ENCODE peak calls at places on chromosomes 6 and 20, in four cellular contexts. A is thyroid gland, T is ovary, M is heart left ventricle. P is an unnamed sample. For H3K4me1, the result is how much of the 10 kb centered on the place peaks cover.

GRCh38 chr6:103983000-103983399 is 876.7 kb downstream of the HACE1 start:
- DNase-seq in M (no peak), A (no peak), T (no peak), P (no peak)

GRCh38 chr6:168979254-168979653 is 274.4 kb downstream of the THBS2 start:
- DNase-seq in M (no peak), T (no peak), A (no peak), P (no peak)

GRCh38 chr6:149852180-149852579 is 12.0 kb downstream of the LRP11 start:
- DNase-seq in A (peak), M (peak), T (no peak), P (no peak)

GRCh38 chr6:155436981-155437749 is 18.5 kb downstream of the NOX3 start:
- DNase-seq in M (no peak), A (no peak), T (no peak), P (no peak)

GRCh38 chr6:150403458-150404245 is 34.8 kb downstream of the IYD start:
- DNase-seq in A (no peak), M (peak), T (no peak), P (no peak)

GRCh38 chr6:159501558-159501957 is 191.5 kb downstream of the SOD2 start:
- DNase-seq in M (no peak), T (no peak), A (no peak), P (no peak)

GRCh38 chr6:170209354-170210025 is 81.4 kb downstream of the DLL1 start:
- DNase-seq in A (no peak), T (no peak), M (no peak), P (peak)

GRCh38 chr20:12068146-12068545 is 150.5 kb downstream of the BTBD3 start:
- DNase-seq in M (no peak), T (no peak), A (no peak), P (no peak)

GRCh38 chr6:134534708-134535149 is 216.8 kb upstream of the SGK1 start:
- DNase-seq in M (no peak), A (no peak), T (no peak), P (no peak)

GRCh38 chr6:122459240-122459639 is 12.4 kb downstream of the SERINC1 start:
- DNase-seq in M (no peak), T (no peak), A (no peak), P (no peak)

GRCh38 chr20:44279228-44279627 is 31.8 kb downstream of the FITM2 start:
- DNase-seq in M (no peak), A (no peak), T (peak), P (no peak)

GRCh38 chr6:157325069-157325805 is 1.9 kb upstream of the TMEM242 start:
- DNase-seq in M (no peak), A (no peak), T (no peak), P (no peak)

GRCh38 chr6:53347921-53348435 is 772 bp downstream of the ELOVL5 start:
- DNase-seq in M (peak), T (peak), A (peak), P (peak)

GRCh38 chr6:3697609-3698008 is 53.9 kb downstream of the PXDC1 start:
- DNase-seq in A (no peak), M (no peak), T (no peak), P (no peak)

GRCh38 chr20:34302312-34302722 is 838 bp downstream of the AHCY start:
- DNase-seq in A (no peak), T (no peak), M (no peak), P (no peak)

GRCh38 chr6:36119209-36119608 is 11.1 kb upstream of the MAPK13 start:
- DNase-seq in T (no peak), M (no peak), A (no peak), P (no peak)
- H3K4me1 ChIP-seq in T (under half), M (under half), A (under half), P (under half)

GRCh38 chr6:84779380-84779779 is 15.0 kb upstream of the TBX18 start:
- DNase-seq in M (no peak), A (no peak), T (no peak), P (no peak)
- H3K4me1 ChIP-seq in M (under half), A (under half), T (under half), P (under half)

GRCh38 chr20:373171-373890 is 7.2 kb upstream of the TRIB3 start:
- DNase-seq in T (no peak), M (peak), A (no peak), P (no peak)

GRCh38 chr20:370151-370600 is 10.4 kb upstream of the TRIB3 start:
- DNase-seq in M (no peak), A (peak), T (no peak), P (no peak)

GRCh38 chr20:368915-369314 is 11.6 kb upstream of the TRIB3 start:
- DNase-seq in M (no peak), A (no peak), T (no peak), P (no peak)

GRCh38 chr20:371755-372542 is 8.6 kb upstream of the TRIB3 start:
- DNase-seq in M (peak), A (peak), T (peak), P (peak)

DNA sequence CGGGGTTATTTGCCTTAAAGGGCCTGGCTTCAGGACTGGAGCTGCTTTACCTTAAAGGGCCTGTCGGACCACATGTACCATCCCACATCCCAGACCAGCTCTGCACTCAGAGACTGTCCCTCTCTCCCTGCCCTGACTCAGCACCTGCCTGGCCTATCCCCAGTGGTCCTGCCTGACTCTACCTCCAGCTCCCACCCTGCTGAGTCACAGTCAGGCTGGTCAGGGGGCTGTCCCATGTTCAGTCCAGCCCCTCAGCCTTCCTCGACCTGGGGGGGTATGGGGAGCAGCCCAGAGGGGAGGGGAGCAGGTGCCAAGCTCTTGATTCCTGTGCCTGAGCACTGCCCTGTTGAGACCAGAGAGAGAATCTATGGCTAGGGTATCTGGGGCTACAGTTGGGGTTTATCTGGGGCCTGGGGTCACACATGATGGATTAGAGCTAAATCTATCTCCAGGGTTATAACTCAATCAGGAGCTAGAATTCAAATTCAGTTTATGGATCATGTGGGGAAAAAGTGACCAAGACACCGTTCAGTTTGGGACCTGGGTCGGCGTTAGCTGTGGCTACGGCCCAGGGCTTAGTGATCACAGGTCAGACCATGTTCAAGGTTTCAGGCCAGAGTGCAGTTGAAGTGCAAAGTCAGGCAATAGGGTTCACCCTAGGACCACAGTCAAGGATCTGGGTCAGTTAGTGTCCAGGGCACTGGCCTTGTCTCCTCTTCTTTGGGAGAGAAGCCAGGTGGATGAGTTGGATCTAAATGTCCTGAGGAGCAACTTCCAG is 9.4 kb upstream of the TRIB3 start:
- DNase-seq in A (no peak), T (no peak), M (no peak), P (no peak)
- H3K4me1 ChIP-seq in A (under half), T (under half), M (under half), P (under half)

DNA sequence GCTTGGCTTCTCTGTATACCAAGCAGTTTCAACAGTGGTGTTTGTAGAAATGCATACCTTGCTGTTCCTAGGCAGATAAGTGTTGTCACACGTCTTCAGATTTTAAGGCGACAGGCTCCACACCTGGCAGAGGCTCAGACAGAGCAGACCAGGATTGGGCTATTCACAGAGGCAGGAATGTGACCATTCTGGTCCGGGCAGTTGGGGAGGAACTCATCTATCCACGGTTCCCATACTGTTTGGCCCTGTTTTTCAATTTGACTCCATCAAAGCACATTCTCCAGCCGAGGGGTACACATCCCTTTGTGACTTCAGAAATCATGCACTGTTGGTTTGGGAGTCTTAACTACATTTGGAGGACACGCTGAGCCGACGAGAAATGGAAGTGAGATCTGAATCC is 45.5 kb downstream of the UTRN start:
- DNase-seq in T (no peak), A (peak), M (no peak), P (no peak)
- H3K4me1 ChIP-seq in T (under half), A (half or more), M (half or more), P (half or more)

GRCh38 chr20:37244572-37244957 is 17.0 kb downstream of the GHRH start:
- DNase-seq in A (no peak), M (no peak), T (no peak), P (no peak)

GRCh38 chr20:37243937-37244571 is 17.6 kb downstream of the GHRH start:
- DNase-seq in M (peak), T (no peak), A (peak), P (no peak)

GRCh38 chr20:37240337-37241055 is 21.1 kb downstream of the GHRH start:
- DNase-seq in T (no peak), M (no peak), A (no peak), P (no peak)

GRCh38 chr20:37243076-37243936 is 18.3 kb downstream of the GHRH start:
- DNase-seq in T (no peak), A (no peak), M (no peak), P (no peak)

GRCh38 chr20:37242503-37242902 is 19.1 kb downstream of the GHRH start:
- DNase-seq in T (no peak), M (no peak), A (no peak), P (no peak)
- H3K4me1 ChIP-seq in T (under half), M (under half), A (under half), P (under half)

GRCh38 chr6:99491159-99491558 is 24.1 kb downstream of the USP45 start:
- DNase-seq in T (no peak), A (no peak), M (no peak), P (no peak)
- H3K4me1 ChIP-seq in T (under half), A (under half), M (under half), P (under half)

GRCh38 chr6:139951172-139951571 is 576.7 kb upstream of the CITED2 start:
- DNase-seq in A (no peak), M (no peak), T (no peak), P (no peak)

GRCh38 chr6:139960676-139961075 is 586.2 kb upstream of the CITED2 start:
- DNase-seq in A (no peak), T (no peak), M (no peak), P (no peak)

GRCh38 chr6:139961190-139961589 is 586.7 kb upstream of the CITED2 start:
- DNase-seq in T (no peak), M (no peak), A (no peak), P (no peak)

GRCh38 chr6:139954463-139955071 is 580.1 kb upstream of the CITED2 start:
- DNase-seq in T (no peak), A (no peak), M (no peak), P (no peak)

DNA sequence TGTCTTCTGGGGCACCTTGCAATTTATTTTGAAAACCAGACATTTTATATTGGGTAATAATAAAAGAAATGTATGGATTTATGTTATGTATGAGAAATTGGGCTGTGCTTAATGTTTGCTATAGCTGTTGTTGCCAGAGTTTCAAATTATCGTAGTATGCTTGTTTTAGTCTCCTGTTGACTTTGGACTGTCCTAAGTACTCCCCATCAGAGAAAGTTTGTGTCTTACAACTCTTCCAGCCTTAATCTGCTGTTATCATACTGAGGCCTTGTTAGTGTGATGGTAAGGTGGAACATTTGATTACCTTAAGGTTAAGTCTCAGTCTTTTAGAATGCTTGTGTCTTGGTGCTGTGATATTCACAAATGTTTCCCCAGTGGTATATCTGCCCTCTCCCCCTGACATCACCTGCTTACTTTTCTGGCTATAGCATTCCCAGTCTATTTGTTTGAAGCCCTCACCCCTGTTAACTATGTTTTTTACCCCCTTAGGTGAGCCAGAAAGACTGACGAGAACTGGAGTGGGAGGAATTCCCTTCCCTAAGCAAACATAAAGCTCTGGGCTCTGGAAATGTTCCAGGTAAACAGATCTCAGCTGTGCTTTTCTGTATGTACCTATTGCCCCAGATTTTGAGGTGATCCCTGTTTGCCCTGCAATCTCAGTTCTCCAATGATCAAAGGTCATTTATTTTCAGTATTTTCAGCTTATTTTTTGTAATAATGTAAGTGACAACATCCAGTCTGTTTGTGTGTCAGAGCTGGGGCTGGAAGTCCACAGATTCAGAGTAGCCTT is 581.1 kb upstream of the CITED2 start:
- DNase-seq in T (no peak), A (no peak), M (no peak), P (no peak)
- H3K4me1 ChIP-seq in T (under half), A (under half), M (under half), P (under half)